ENCODE peak calls at places on chromosome 1, in six cellular contexts. X is lower leg skin; D is Calu3; N is A172; I is activated CD4-positive, alpha-beta T cell treated with anti-CD3 and anti-CD28 coated beads, Interleukin-2, amount 50 U/mL, for 48 hours; P is naive B cell. V is an unnamed sample.

GRCh38 chr1:207825719-207826556 is 74.1 kb downstream of the CD46 start:
- DNase-seq in P (peak; percentile 94), N (no peak), X (peak; percentile 81), I (peak; percentile 83), D (peak; percentile 51), V (peak; percentile 83)

GRCh38 chr1:230384380-230385172 is 41.6 kb downstream of the PGBD5 start:
- DNase-seq in N (no peak), P (no peak), D (no peak), I (no peak), X (no peak), V (no peak)

GRCh38 chr1:234326493-234327366 is 46.5 kb upstream of the COA6 start:
- DNase-seq in P (peak; percentile 32), X (peak; percentile 28), D (peak; percentile 79), I (peak; percentile 76), N (peak; percentile 62), V (peak; percentile 8)

GRCh38 chr1:56911539-56911938 is 54.3 kb downstream of the C8B start:
- DNase-seq in D (no peak), X (no peak), N (no peak), I (no peak), P (no peak), V (no peak)

GRCh38 chr1:87129606-87130005 is 199.1 kb upstream of the LMO4 start:
- DNase-seq in D (no peak), P (no peak), I (no peak), X (peak; percentile 55), N (no peak), V (no peak)

GRCh38 chr1:201826830-201827229 is 2.1 kb upstream of the IPO9 start:
- DNase-seq in X (no peak), N (no peak), D (no peak), I (no peak), P (no peak), V (no peak)

GRCh38 chr1:3695326-3696217 is 43.3 kb downstream of the TP73 start:
- DNase-seq in I (peak; percentile 36), P (peak; percentile 26), X (no peak), N (no peak), D (peak; percentile 46), V (no peak)

GRCh38 chr1:101357444-101357986 is 120.7 kb downstream of the S1PR1 start:
- DNase-seq in D (peak; percentile 61), N (peak; percentile 76), I (peak; percentile 56), P (peak; percentile 79), X (peak; percentile 72), V (peak; percentile 49)

GRCh38 chr1:19074361-19074901 is 118.0 kb upstream of the IFFO2 start:
- DNase-seq in P (no peak), X (no peak), D (no peak), N (no peak), I (peak; percentile 35), V (no peak)

GRCh38 chr1:113223546-113223945 is 150.5 kb downstream of the LRIG2 start:
- DNase-seq in N (no peak), D (no peak), X (no peak), P (no peak), I (no peak), V (no peak)

GRCh38 chr1:165144757-165145397 is 211.6 kb downstream of the LMX1A start:
- DNase-seq in D (peak; percentile 73), I (peak; percentile 18), P (no peak), X (peak; percentile 37), N (peak; percentile 50), V (peak; percentile 40)

GRCh38 chr1:247332901-247333361 is 1.3 kb upstream of the ZNF496 start:
- DNase-seq in I (no peak), D (no peak), N (no peak), X (peak; percentile 30), P (no peak), V (no peak)

GRCh38 chr1:38546630-38547029 is 312.9 kb downstream of the RRAGC start:
- DNase-seq in N (no peak), X (no peak), D (no peak), I (no peak), P (no peak), V (no peak)

GRCh38 chr1:229127301-229127700 is 143.6 kb upstream of the RAB4A start:
- DNase-seq in P (no peak), I (peak; percentile 35), D (peak; percentile 70), X (no peak), N (peak; percentile 78), V (no peak)

GRCh38 chr1:10881046-10881445 is 84.6 kb upstream of the CASZ1 start:
- DNase-seq in I (no peak), N (no peak), P (no peak), X (no peak), D (no peak), V (no peak)

GRCh38 chr1:169345500-169345899 is 22.1 kb downstream of the NME7 start:
- DNase-seq in D (no peak), I (no peak), P (no peak), X (no peak), N (no peak), V (no peak)